ENCODE peak calls at places on chromosome 20, in five cellular contexts. One of them, this sample, is unnamed.

GRCh38 chr20:10502098-10502526 is 67.0 kb downstream of the SLX4IP start:
- DNase-seq in NT2/D1: no peak
- DNase-seq in GM12878: no peak
- DNase-seq in HepG2: no peak
- DNase-seq in H1: no peak
- DNase-seq in this sample: no peak

GRCh38 chr20:8094845-8095244 is 37.2 kb upstream of the PLCB1 start:
- DNase-seq in GM12878: no peak
- DNase-seq in NT2/D1: no peak
- DNase-seq in H1: no peak
- DNase-seq in HepG2: peak; percentile 61
- DNase-seq in this sample: no peak

GRCh38 chr20:10747019-10747418 is 73.2 kb upstream of the JAG1 start:
- DNase-seq in HepG2: no peak
- DNase-seq in NT2/D1: no peak
- DNase-seq in GM12878: no peak
- DNase-seq in H1: no peak
- DNase-seq in this sample: no peak

GRCh38 chr20:9035129-9035528 is 33.8 kb upstream of the PLCB4 start:
- DNase-seq in GM12878: no peak
- DNase-seq in HepG2: no peak
- DNase-seq in NT2/D1: no peak
- DNase-seq in H1: no peak
- DNase-seq in this sample: peak; percentile 28

GRCh38 chr20:57999465-58000111 is 228.9 kb downstream of the ANKRD60 start:
- DNase-seq in H1: peak; percentile 54
- DNase-seq in GM12878: no peak
- DNase-seq in HepG2: no peak
- DNase-seq in NT2/D1: no peak
- DNase-seq in this sample: no peak

GRCh38 chr20:48667889-48668413 is 159.8 kb downstream of the PREX1 start:
- DNase-seq in GM12878: no peak
- DNase-seq in NT2/D1: no peak
- DNase-seq in HepG2: peak; percentile 46
- DNase-seq in H1: no peak
- DNase-seq in this sample: no peak

GRCh38 chr20:57695012-57695411 is 14.8 kb downstream of the PMEPA1 start:
- DNase-seq in H1: no peak
- DNase-seq in NT2/D1: no peak
- DNase-seq in HepG2: no peak
- DNase-seq in GM12878: no peak
- DNase-seq in this sample: no peak

GRCh38 chr20:62063981-62064787 is 1.5 kb downstream of the TAF4 start:
- DNase-seq in NT2/D1: no peak
- DNase-seq in GM12878: no peak
- DNase-seq in HepG2: peak; percentile 64
- DNase-seq in H1: no peak
- DNase-seq in this sample: no peak

GRCh38 chr20:63955846-63956663 is at the start of gene UCKL1:
- DNase-seq in HepG2: peak; percentile 91
- DNase-seq in H1: peak; percentile 91
- DNase-seq in NT2/D1: peak; percentile 86
- DNase-seq in GM12878: no peak
- DNase-seq in this sample: peak; percentile 87

GRCh38 chr20:48698507-48699267 is 129.1 kb downstream of the PREX1 start:
- DNase-seq in H1: no peak
- DNase-seq in HepG2: no peak
- DNase-seq in NT2/D1: no peak
- DNase-seq in GM12878: no peak
- DNase-seq in this sample: peak; percentile 34

GRCh38 chr20:54345301-54345724 is 130.1 kb upstream of the DOK5 start:
- DNase-seq in NT2/D1: no peak
- DNase-seq in GM12878: peak; percentile 33
- DNase-seq in H1: no peak
- DNase-seq in HepG2: no peak
- DNase-seq in this sample: no peak

GRCh38 chr20:58892126-58892931 is 39.8 kb downstream of the GNAS start:
- DNase-seq in GM12878: no peak
- DNase-seq in HepG2: peak; percentile 73
- DNase-seq in H1: peak; percentile 75
- DNase-seq in NT2/D1: no peak
- DNase-seq in this sample: peak; percentile 69

GRCh38 chr20:4813839-4814695 is 92.4 kb downstream of the PRND start:
- DNase-seq in HepG2: no peak
- DNase-seq in H1: no peak
- DNase-seq in NT2/D1: no peak
- DNase-seq in GM12878: peak; percentile 91
- DNase-seq in this sample: no peak

GRCh38 chr20:47708953-47709833 is 76.1 kb downstream of the SULF2 start:
- DNase-seq in H1: no peak
- DNase-seq in NT2/D1: no peak
- DNase-seq in HepG2: peak; percentile 57
- DNase-seq in GM12878: no peak
- DNase-seq in this sample: no peak

GRCh38 chr20:35226775-35227681 is 538 bp downstream of the MMP24 start:
- DNase-seq in GM12878: no peak
- DNase-seq in H1: peak; percentile 89
- DNase-seq in HepG2: peak; percentile 35
- DNase-seq in NT2/D1: no peak
- DNase-seq in this sample: peak; percentile 80

GRCh38 chr20:47743671-47744070 is 41.6 kb downstream of the SULF2 start:
- DNase-seq in NT2/D1: no peak
- DNase-seq in HepG2: no peak
- DNase-seq in H1: no peak
- DNase-seq in GM12878: no peak
- DNase-seq in this sample: no peak

GRCh38 chr20:60819511-60819910 is 432.6 kb upstream of the CDH4 start:
- DNase-seq in H1: no peak
- DNase-seq in NT2/D1: no peak
- DNase-seq in GM12878: no peak
- DNase-seq in HepG2: no peak
- DNase-seq in this sample: no peak

GRCh38 chr20:60812561-60812960 is 439.5 kb upstream of the CDH4 start:
- DNase-seq in NT2/D1: no peak
- DNase-seq in GM12878: no peak
- DNase-seq in HepG2: no peak
- DNase-seq in H1: no peak
- DNase-seq in this sample: no peak

GRCh38 chr20:60816901-60817300 is 435.2 kb upstream of the CDH4 start:
- DNase-seq in HepG2: no peak
- DNase-seq in NT2/D1: no peak
- DNase-seq in H1: no peak
- DNase-seq in GM12878: no peak
- DNase-seq in this sample: no peak

GRCh38 chr20:60813066-60813465 is 439.0 kb upstream of the CDH4 start:
- DNase-seq in HepG2: no peak
- DNase-seq in NT2/D1: no peak
- DNase-seq in H1: no peak
- DNase-seq in GM12878: no peak
- DNase-seq in this sample: no peak

GRCh38 chr20:60815656-60816055 is 436.4 kb upstream of the CDH4 start:
- DNase-seq in HepG2: no peak
- DNase-seq in NT2/D1: no peak
- DNase-seq in GM12878: no peak
- DNase-seq in H1: no peak
- DNase-seq in this sample: no peak
- TF ChIP-seq SUZ12 in HepG2: no peak
- TF ChIP-seq SUZ12 in NT2/D1: no peak
- TF ChIP-seq SUZ12 in GM12878: no peak
- TF ChIP-seq SUZ12 in H1: no peak
- TF ChIP-seq SUZ12 in this sample: no peak

DNA sequence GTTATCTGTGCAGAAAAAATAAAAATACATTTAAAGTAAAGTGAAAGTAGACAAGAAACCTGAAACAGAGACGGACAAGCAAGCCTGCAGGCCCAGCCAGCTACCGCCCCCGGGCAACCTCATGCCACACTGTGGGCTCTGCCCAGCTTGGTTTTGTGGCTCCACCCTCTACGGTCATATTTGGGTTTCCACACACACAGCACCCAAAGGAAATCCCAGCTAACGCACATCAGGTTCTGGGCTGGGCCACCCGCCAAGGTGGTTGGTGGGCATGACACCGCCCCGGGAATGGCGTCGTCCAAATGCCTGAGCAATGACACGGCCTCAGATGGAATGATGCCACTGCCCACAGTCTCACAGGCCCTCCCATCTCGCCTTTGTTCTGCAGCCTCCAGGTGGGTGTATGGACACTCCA is 22.9 kb downstream of the FAM110A start:
- DNase-seq in NT2/D1: no peak
- DNase-seq in H1: no peak
- DNase-seq in GM12878: no peak
- DNase-seq in HepG2: no peak
- DNase-seq in this sample: no peak
- TF ChIP-seq SUZ12 in NT2/D1: no peak
- TF ChIP-seq SUZ12 in H1: no peak
- TF ChIP-seq SUZ12 in GM12878: no peak
- TF ChIP-seq SUZ12 in HepG2: no peak
- TF ChIP-seq SUZ12 in this sample: no peak

DNA sequence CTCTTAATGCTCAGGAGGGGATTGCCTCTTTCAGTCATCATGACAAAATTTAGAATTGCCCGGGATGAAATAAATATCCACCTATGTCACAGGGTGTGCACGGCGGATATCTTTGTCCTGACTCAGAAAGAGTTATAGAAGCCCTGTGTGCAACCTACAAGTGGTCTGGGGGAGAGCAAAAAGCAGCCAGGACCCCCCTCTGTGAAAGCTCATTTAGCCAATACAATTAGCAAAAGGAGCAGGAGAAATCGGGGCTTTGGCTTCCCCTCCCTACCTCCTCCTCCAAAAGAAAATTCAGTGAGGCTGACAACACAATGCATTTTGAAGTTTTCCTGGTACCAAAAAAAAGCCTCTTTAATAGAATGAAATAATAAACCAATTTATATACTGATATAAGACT is 21.8 kb downstream of the FOXA2 start:
- DNase-seq in HepG2: no peak
- DNase-seq in GM12878: no peak
- DNase-seq in H1: no peak
- DNase-seq in NT2/D1: no peak
- DNase-seq in this sample: no peak
- TF ChIP-seq SUZ12 in HepG2: no peak
- TF ChIP-seq SUZ12 in GM12878: no peak
- TF ChIP-seq SUZ12 in H1: no peak
- TF ChIP-seq SUZ12 in NT2/D1: no peak
- TF ChIP-seq SUZ12 in this sample: no peak

DNA sequence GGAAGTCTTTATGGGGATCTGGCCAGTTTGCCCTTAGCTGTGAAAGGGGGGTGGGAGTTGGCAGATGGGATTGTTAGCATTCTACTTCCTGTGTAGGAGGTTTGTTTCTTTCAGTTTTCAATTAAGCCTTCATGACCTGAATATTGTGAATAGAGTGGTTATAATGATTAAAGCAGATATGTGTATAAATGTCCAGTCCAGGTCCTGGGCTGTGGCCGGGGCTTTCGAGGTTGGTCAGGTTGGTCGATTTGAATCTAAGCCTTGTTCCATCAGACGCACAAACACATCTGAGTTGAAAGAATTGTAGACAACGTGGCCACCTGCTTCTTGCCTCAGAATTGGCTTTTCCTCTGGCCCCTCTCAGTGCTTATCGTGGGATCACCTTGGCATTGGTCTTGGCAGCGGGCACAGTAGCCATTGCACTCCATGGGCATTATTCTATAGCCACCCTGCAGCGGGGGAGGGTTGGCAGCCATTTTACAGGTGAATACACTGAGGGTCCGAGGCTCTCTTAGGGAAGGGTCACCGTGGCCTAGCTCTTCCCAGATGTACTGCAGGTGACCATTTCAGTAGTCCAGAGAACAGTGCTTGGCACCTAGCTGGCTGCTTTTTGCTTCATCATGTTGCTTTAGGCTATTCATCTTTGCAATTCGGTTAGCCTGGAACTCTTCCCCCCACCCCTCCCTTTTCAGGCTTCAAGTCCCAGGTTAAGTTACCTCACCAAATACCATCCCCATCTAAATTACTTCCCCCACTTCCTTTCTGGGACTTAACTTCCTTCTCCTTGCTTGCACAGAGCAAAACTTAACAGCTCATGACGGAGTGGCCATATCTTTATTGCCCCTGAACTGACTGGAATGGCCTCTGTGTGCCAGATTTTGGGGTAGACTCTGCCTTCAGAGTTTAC is 1.1 kb downstream of the RNF114 start:
- DNase-seq in NT2/D1: no peak
- DNase-seq in GM12878: no peak
- DNase-seq in H1: no peak
- DNase-seq in HepG2: no peak
- DNase-seq in this sample: peak; percentile 20
- TF ChIP-seq SUZ12 in NT2/D1: no peak
- TF ChIP-seq SUZ12 in GM12878: no peak
- TF ChIP-seq SUZ12 in H1: no peak
- TF ChIP-seq SUZ12 in HepG2: no peak
- TF ChIP-seq SUZ12 in this sample: no peak

This sample was measured in HEK293T.